ENCODE peak calls at places on chromosomes 13 and 19, in eight cellular contexts. Y, Z, K, E, J, Q, C and H are unnamed samples.
A peak's percentile ranks its signal among the peaks of the same experiment; 100 is the strongest.

GRCh38 chr13:64154514-64154913 is 2738.9 kb upstream of the PCDH20 start:
- DNase-seq in Y (peak; percentile 28), Z (no peak), K (no peak), E (peak; percentile 11), J (no peak), Q (no peak), C (no peak), H (no peak)

GRCh38 chr19:55261671-55262126 is 2.9 kb upstream of the PPP6R1 start:
- DNase-seq in Y (no peak), Z (no peak), K (no peak), E (no peak), J (no peak), Q (peak; percentile 77), C (no peak), H (no peak)

GRCh38 chr13:23960566-23961156 is 63.4 kb upstream of the C1QTNF9B start:
- DNase-seq in Y (peak; percentile 43), Z (no peak), K (no peak), E (no peak), J (no peak), Q (no peak), C (peak; percentile 23), H (no peak)

GRCh38 chr19:17831419-17831888 is 10.1 kb upstream of the INSL3 start:
- DNase-seq in Y (no peak), Z (no peak), K (no peak), E (no peak), J (no peak), Q (no peak), C (no peak), H (no peak)

GRCh38 chr19:6677924-6678689 is 8.1 kb upstream of the TNFSF14 start:
- DNase-seq in Y (no peak), Z (peak; percentile 33), K (peak; percentile 58), E (no peak), J (no peak), Q (peak; percentile 95), C (peak; percentile 20), H (no peak)

GRCh38 chr19:38118176-38118575 is 105.8 kb downstream of the DPF1 start:
- DNase-seq in Y (no peak), Z (no peak), K (no peak), E (no peak), J (no peak), Q (no peak), C (no peak), H (no peak)

GRCh38 chr13:111328111-111328802 is 7.8 kb downstream of the TEX29 start:
- DNase-seq in Y (no peak), Z (no peak), K (no peak), E (no peak), J (peak; percentile 81), Q (peak; percentile 60), C (no peak), H (no peak)

GRCh38 chr13:88395804-88396203 is 724.6 kb downstream of the SLITRK5 start:
- DNase-seq in Y (no peak), Z (no peak), K (no peak), E (no peak), J (no peak), Q (no peak), C (no peak), H (no peak)

GRCh38 chr19:18657590-18658365 is 20.9 kb downstream of the KLHL26 start:
- DNase-seq in Y (peak; percentile 32), Z (peak; percentile 77), K (no peak), E (no peak), J (no peak), Q (peak; percentile 89), C (peak; percentile 51), H (no peak)

GRCh38 chr19:45507864-45508680 is 793 bp downstream of the VASP start:
- DNase-seq in Y (no peak), Z (peak; percentile 52), K (peak; percentile 88), E (no peak), J (peak; percentile 91), Q (peak; percentile 92), C (no peak), H (no peak)

GRCh38 chr13:59247166-59247565 is 916.6 kb downstream of the DIAPH3 start:
- DNase-seq in Y (no peak), Z (peak; percentile 70), K (no peak), E (no peak), J (no peak), Q (no peak), C (no peak), H (no peak)

GRCh38 chr13:112943309-112944125 is 25.5 kb upstream of the MCF2L start:
- DNase-seq in Y (no peak), Z (peak; percentile 60), K (no peak), E (no peak), J (peak; percentile 89), Q (peak; percentile 89), C (peak; percentile 64), H (no peak)

GRCh38 chr13:25980255-25980654 is 71.6 kb downstream of the SHISA2 start:
- DNase-seq in Y (peak; percentile 18), Z (no peak), K (no peak), E (no peak), J (no peak), Q (peak; percentile 78), C (no peak), H (no peak)

GRCh38 chr13:82571653-82572052 is 1310.6 kb downstream of the SLITRK1 start:
- DNase-seq in Y (no peak), Z (no peak), K (no peak), E (no peak), J (no peak), Q (no peak), C (no peak), H (no peak)

GRCh38 chr13:91185294-91185863 is 162.1 kb upstream of the MIR17HG start:
- DNase-seq in Y (no peak), Z (no peak), K (no peak), E (no peak), J (no peak), Q (no peak), C (no peak), H (no peak)

GRCh38 chr19:14405758-14406644 is 13.1 kb downstream of the DDX39A start:
- DNase-seq in Y (peak; percentile 73), Z (peak; percentile 89), K (peak; percentile 89), E (no peak), J (peak; percentile 95), Q (peak; percentile 100), C (peak; percentile 98), H (peak; percentile 62)

GRCh38 chr13:55577082-55577846 is 1563.5 kb upstream of the PRR20A start:
- DNase-seq in Y (no peak), Z (no peak), K (no peak), E (no peak), J (no peak), Q (no peak), C (no peak), H (no peak)

DNA sequence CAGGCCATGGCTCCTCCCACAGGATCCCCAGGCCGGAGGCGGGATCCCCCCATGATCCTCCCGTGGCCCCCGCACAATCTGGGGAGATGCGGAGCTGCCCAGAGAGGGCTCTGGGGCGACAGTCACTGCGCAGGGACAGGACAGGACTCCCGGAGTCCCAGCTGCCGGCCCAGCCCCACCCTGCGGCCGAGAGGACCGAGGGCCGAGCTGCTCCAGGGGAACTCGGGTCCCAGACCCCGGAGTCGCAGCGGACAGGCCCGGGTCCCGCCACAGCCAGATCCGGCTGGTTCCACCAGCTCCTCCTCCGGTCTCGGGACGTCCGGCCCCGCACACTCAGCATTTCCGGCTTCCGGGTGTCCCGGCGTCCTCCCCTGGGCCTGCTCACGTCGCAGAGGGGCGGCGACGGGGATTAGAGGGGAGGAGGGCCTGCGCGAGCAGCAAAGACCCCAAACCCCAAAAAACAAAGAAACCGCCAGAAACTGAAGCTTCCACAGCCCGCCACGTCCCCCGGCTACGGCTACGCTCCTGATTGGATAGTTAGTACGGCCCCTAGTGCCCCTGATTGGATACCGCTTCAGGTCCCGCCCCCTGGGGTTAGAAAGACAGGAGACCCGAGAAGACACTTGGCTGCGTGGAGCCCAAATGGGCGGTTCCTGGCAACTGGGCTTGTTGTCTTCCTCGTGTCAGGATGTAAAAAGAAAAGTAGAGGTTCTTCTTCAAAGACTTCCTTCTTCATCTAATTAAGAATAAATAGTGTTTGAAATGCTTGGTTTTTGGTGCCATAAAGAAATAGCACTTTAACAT is 21.3 kb upstream of the OR10H1 start:
- DNase-seq in Y (peak; percentile 93), Z (peak; percentile 95), K (peak; percentile 98), E (peak; percentile 74), J (peak; percentile 100), Q (peak; percentile 21), C (peak; percentile 87), H (peak; percentile 70)
- H3K4me3 ChIP-seq in Y (peak overlapping the region; percentile 84), Z (peak overlapping the region; percentile 70), K (peak overlapping the region; percentile 83), E (peak overlapping the region; percentile 96), J (peak overlapping the region; percentile 75), Q (no peak overlapping the region), C (no peak overlapping the region), H (peak overlapping the region; percentile 82)

GRCh38 chr13:99320693-99321481 is 13.7 kb upstream of the GPR183 start:
- DNase-seq in Y (peak; percentile 88), Z (no peak), K (no peak), E (peak; percentile 53), J (no peak), Q (no peak), C (no peak), H (peak; percentile 57)

GRCh38 chr13:99326012-99326411 is 18.8 kb upstream of the GPR183 start:
- DNase-seq in Y (no peak), Z (no peak), K (no peak), E (no peak), J (no peak), Q (no peak), C (no peak), H (no peak)

GRCh38 chr13:99323488-99323887 is 16.3 kb upstream of the GPR183 start:
- DNase-seq in Y (peak; percentile 11), Z (no peak), K (no peak), E (no peak), J (no peak), Q (no peak), C (no peak), H (no peak)

GRCh38 chr13:99321709-99322108 is 14.5 kb upstream of the GPR183 start:
- DNase-seq in Y (no peak), Z (no peak), K (no peak), E (no peak), J (no peak), Q (no peak), C (no peak), H (no peak)

GRCh38 chr13:99322297-99323103 is 15.3 kb upstream of the GPR183 start:
- DNase-seq in Y (peak; percentile 83), Z (no peak), K (no peak), E (peak; percentile 73), J (no peak), Q (no peak), C (no peak), H (peak; percentile 59)
- H3K4me3 ChIP-seq in Y (no peak overlapping the region), Z (no peak overlapping the region), K (no peak overlapping the region), E (no peak overlapping the region), J (no peak overlapping the region), Q (no peak overlapping the region), C (no peak overlapping the region), H (no peak overlapping the region)

DNA sequence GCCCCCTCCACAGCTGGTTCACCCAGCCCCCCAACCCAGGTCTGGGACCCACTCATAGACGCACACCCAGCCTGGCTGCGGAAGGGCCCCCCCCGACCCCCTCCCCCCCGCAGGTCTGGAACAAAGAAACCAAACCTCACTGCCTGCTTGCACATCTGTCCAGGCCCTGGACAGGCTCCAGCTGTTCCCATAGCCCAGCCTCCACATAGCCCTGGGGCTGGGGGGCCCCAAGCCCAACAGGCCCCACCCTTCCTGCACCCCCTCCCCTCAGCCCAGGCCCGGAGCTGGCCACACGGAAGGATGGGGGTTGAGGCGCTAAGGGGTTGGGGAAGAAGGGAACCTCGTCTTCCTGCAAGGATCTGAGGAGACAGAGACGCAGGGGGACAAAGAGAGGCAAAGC is 2.7 kb downstream of the KANK2 start:
- DNase-seq in Y (no peak), Z (peak; percentile 29), K (no peak), E (no peak), J (no peak), Q (no peak), C (no peak), H (no peak)
- H3K4me3 ChIP-seq in Y (peak overlapping the region; percentile 97), Z (peak overlapping the region; percentile 57), K (no peak overlapping the region), E (peak overlapping the region; percentile 99), J (no peak overlapping the region), Q (no peak overlapping the region), C (no peak overlapping the region), H (peak overlapping the region; percentile 91)

GRCh38 chr19:2337329-2337707 is 8.8 kb downstream of the SPPL2B start:
- DNase-seq in Y (no peak), Z (no peak), K (peak; percentile 48), E (no peak), J (no peak), Q (peak; percentile 94), C (peak; percentile 52), H (peak; percentile 60)
- H3K4me3 ChIP-seq in Y (no peak overlapping the region), Z (no peak overlapping the region), K (no peak overlapping the region), E (no peak overlapping the region), J (no peak overlapping the region), Q (no peak overlapping the region), C (no peak overlapping the region), H (no peak overlapping the region)